ENCODE peak calls at places on chromosomes 5 and 9, in eight cellular contexts. I is lower lobe of right lung, T is stomach, P is WTC11, F is body of pancreas, C is fibroblast of lung, A is AG04449, N is A673. W is an unnamed sample.

GRCh38 chr9:35828716-35829083 is at the start of gene FAM221B:
- DNase-seq in I (peak), T (no peak), P (peak), F (peak), C (no peak), A (no peak), N (no peak), W (no peak)

GRCh38 chr5:155935723-155936122 is 391.2 kb upstream of the SGCD start:
- DNase-seq in I (no peak), T (no peak), P (no peak), F (no peak), C (no peak), A (no peak), N (no peak), W (no peak)

GRCh38 chr9:138065287-138065686 is 187.7 kb downstream of the CACNA1B start:
- DNase-seq in I (no peak), T (no peak), P (no peak), F (no peak), C (no peak), A (no peak), N (no peak), W (no peak)

GRCh38 chr5:90739567-90739966 is 181.0 kb downstream of the ADGRV1 start:
- DNase-seq in I (no peak), T (no peak), P (no peak), F (no peak), C (no peak), A (no peak), N (no peak), W (no peak)

GRCh38 chr5:168941901-168942300 is 359.0 kb downstream of the SLIT3 start:
- DNase-seq in I (no peak), T (no peak), P (no peak), F (no peak), C (no peak), A (no peak), N (no peak), W (no peak)

GRCh38 chr9:2663486-2663885 is 41.9 kb downstream of the VLDLR start:
- DNase-seq in I (no peak), T (no peak), P (no peak), F (no peak), C (no peak), A (no peak), N (no peak), W (no peak)

GRCh38 chr5:157554180-157555030 is 21.2 kb downstream of the ADAM19 start:
- DNase-seq in I (no peak), T (no peak), P (no peak), F (no peak), C (no peak), A (no peak), N (no peak), W (no peak)

GRCh38 chr9:126317513-126317912 is 9.1 kb upstream of the MVB12B start:
- DNase-seq in I (no peak), T (no peak), P (no peak), F (no peak), C (no peak), A (no peak), N (no peak), W (no peak)

GRCh38 chr5:42951847-42952411 is 88.2 kb downstream of the ANXA2R start:
- DNase-seq in I (peak), T (peak), P (no peak), F (no peak), C (peak), A (no peak), N (no peak), W (no peak)

GRCh38 chr9:98995971-98996504 is 52.3 kb downstream of the COL15A1 start:
- DNase-seq in I (no peak), T (no peak), P (no peak), F (no peak), C (no peak), A (no peak), N (no peak), W (no peak)

GRCh38 chr5:174491761-174492350 is 232.5 kb upstream of the MSX2 start:
- DNase-seq in I (no peak), T (no peak), P (no peak), F (no peak), C (no peak), A (no peak), N (no peak), W (no peak)

GRCh38 chr5:64340293-64340692 is 165.5 kb upstream of the RGS7BP start:
- DNase-seq in I (no peak), T (no peak), P (no peak), F (no peak), C (no peak), A (no peak), N (no peak), W (no peak)

GRCh38 chr9:136493567-136493971 is 10.7 kb upstream of the SEC16A start:
- DNase-seq in I (no peak), T (no peak), P (no peak), F (no peak), C (no peak), A (no peak), N (no peak), W (no peak)

GRCh38 chr9:37920471-37921167 is 16.7 kb upstream of the SLC25A51 start:
- DNase-seq in I (no peak), T (no peak), P (peak), F (no peak), C (no peak), A (no peak), N (no peak), W (no peak)

GRCh38 chr5:149114403-149115312 is 26.6 kb upstream of the ABLIM3 start:
- DNase-seq in I (no peak), T (peak), P (peak), F (peak), C (peak), A (peak), N (peak), W (no peak)

GRCh38 chr5:83718195-83718825 is 2.3 kb downstream of the HAPLN1 start:
- DNase-seq in I (no peak), T (peak), P (peak), F (peak), C (peak), A (peak), N (peak), W (peak)

GRCh38 chr5:113292535-113292934 is 142.3 kb downstream of the TSSK1B start:
- DNase-seq in I (no peak), T (no peak), P (no peak), F (no peak), C (no peak), A (no peak), N (no peak), W (no peak)

GRCh38 chr5:133544346-133544745 is 68.0 kb downstream of the FSTL4 start:
- DNase-seq in I (no peak), T (no peak), P (no peak), F (no peak), C (no peak), A (no peak), N (no peak), W (no peak)

GRCh38 chr5:158590936-158591863 is 508.5 kb downstream of the EBF1 start:
- DNase-seq in I (no peak), T (no peak), P (peak), F (no peak), C (peak), A (no peak), N (peak), W (peak)

GRCh38 chr5:66796306-66797292 is 200.4 kb downstream of the MAST4 start:
- DNase-seq in I (no peak), T (no peak), P (no peak), F (no peak), C (peak), A (no peak), N (peak), W (no peak)
- TF ChIP-seq CTCF in I (peak), T (no peak), P (no peak), F (peak), C (peak), A (no peak), N (peak), W (peak)

DNA sequence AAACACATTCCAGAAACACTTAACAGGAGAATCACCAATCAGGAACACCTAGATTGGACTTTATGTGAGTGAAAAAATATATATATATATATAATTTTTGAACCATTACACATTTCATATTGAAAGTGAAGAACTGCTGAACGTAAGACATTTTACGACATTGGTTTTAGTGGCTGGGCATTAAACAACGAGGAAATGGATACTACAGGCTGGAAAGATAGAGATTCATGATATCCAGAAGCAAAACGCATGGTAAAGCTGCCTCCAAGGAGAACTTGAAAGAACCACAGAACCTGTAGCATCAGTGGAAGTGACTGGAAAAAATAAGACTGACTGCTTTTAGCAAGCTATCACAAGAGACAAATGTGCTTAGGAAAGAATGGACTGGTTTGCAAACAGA is 13.2 kb upstream of the NDUFS4 start:
- DNase-seq in I (no peak), T (no peak), P (no peak), F (no peak), C (no peak), A (no peak), N (no peak), W (no peak)
- TF ChIP-seq CTCF in I (no peak), T (no peak), P (no peak), F (no peak), C (no peak), A (no peak), N (no peak), W (no peak)

GRCh38 chr5:154461531-154461930 is 15.7 kb downstream of the SAP30L start:
- DNase-seq in I (no peak), T (no peak), P (peak), F (no peak), C (no peak), A (no peak), N (peak), W (no peak)
- TF ChIP-seq CTCF in I (no peak), T (no peak), P (no peak), F (no peak), C (peak), A (peak), N (peak), W (peak)

DNA sequence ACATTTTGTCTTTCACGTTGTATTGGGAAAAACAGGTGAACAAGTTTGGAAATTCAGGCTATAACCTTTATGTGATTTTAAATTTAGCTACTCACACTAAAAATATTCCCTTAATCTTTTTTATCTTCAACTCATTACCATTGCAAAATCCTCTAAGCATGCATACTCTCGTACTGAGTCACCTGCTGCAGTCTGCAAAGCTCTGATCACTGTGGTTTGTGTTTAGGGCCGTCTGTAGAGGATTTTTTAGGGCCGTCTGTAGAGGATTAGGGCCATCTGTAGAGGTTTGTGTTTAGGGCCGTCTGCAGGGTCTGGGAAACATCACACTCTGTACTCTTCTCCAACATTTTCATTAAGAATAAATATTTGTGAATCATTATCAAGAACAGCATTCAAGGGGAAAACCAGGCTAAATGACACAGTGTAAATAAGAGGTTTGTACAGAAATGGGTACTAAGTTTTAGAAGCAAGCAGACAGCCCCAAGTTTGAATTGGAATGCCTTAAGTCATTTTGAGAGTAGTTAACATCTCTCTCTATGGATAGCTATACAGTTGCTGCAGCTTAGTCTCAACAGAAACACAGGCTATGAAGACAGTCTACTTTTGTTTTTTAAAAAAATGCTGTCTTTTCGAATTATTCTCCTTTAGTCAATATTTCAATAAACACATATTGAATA is 155.0 kb upstream of the TSLP start:
- DNase-seq in I (no peak), T (no peak), P (no peak), F (no peak), C (peak), A (no peak), N (peak), W (peak)
- TF ChIP-seq CTCF in I (no peak), T (no peak), P (no peak), F (no peak), C (peak), A (no peak), N (no peak), W (no peak)